ENCODE peak calls at places on chromosomes 6 and 20, in ten cellular contexts. D is D721Med; H is stimulated activated CD4-positive, alpha-beta T cell treated with anti-CD3 and anti-CD28 coated beads, Interleukin-12 subunit alpha, Interleukin-12 subunit beta, amount 100 ng/mL, for 4 hours; G is OCI-LY7; V is NCI-H2171; L is EH; F is right lobe of liver; W is central memory CD8-positive, alpha-beta T cell; O is IMR-90; M is GM23248. X is an unnamed sample.
A peak's percentile ranks its signal among the peaks of the same experiment; 100 is the strongest.

GRCh38 chr20:10591956-10592521 is 81.8 kb downstream of the JAG1 start:
- DNase-seq in D (no peak), H (no peak), G (no peak), V (no peak), L (peak; percentile 93), F (no peak), W (no peak), O (peak; percentile 62), M (peak; percentile 57), X (no peak)

GRCh38 chr20:57266251-57267157 is at the start of gene BMP7:
- DNase-seq in D (peak; percentile 51), H (no peak), G (peak; percentile 72), V (no peak), L (no peak), F (no peak), W (no peak), O (no peak), M (peak; percentile 34), X (peak; percentile 57)

GRCh38 chr6:26311012-26311384 is 54.0 kb upstream of the BTN3A2 start:
- DNase-seq in D (no peak), H (peak; percentile 42), G (peak; percentile 49), V (no peak), L (peak; percentile 66), F (no peak), W (peak; percentile 45), O (peak; percentile 59), M (peak; percentile 64), X (peak; percentile 67)

GRCh38 chr20:23366384-23366783 is 4.4 kb downstream of the GZF1 start:
- DNase-seq in D (no peak), H (no peak), G (peak; percentile 8), V (no peak), L (no peak), F (no peak), W (no peak), O (no peak), M (peak; percentile 32), X (no peak)

GRCh38 chr6:46677314-46677654 is 10.4 kb upstream of the TDRD6 start:
- DNase-seq in D (no peak), H (no peak), G (peak; percentile 42), V (no peak), L (no peak), F (no peak), W (no peak), O (no peak), M (peak; percentile 1), X (no peak)

GRCh38 chr6:35725721-35726438 is 11.0 kb upstream of the ARMC12 start:
- DNase-seq in D (no peak), H (no peak), G (peak; percentile 34), V (no peak), L (no peak), F (peak; percentile 82), W (no peak), O (no peak), M (peak; percentile 37), X (no peak)

GRCh38 chr6:75084872-75085381 is 120.9 kb downstream of the COL12A1 start:
- DNase-seq in D (no peak), H (no peak), G (no peak), V (no peak), L (no peak), F (peak; percentile 68), W (no peak), O (no peak), M (no peak), X (no peak)

GRCh38 chr6:148064406-148065134 is 278.1 kb upstream of the SASH1 start:
- DNase-seq in D (no peak), H (no peak), G (no peak), V (no peak), L (peak; percentile 93), F (no peak), W (no peak), O (peak; percentile 27), M (peak; percentile 20), X (no peak)

GRCh38 chr6:11425431-11425871 is 112.1 kb upstream of the TMEM170B start:
- DNase-seq in D (no peak), H (no peak), G (no peak), V (no peak), L (peak; percentile 19), F (no peak), W (no peak), O (no peak), M (no peak), X (no peak)

GRCh38 chr6:84762941-84763396 is 1.4 kb downstream of the TBX18 start:
- DNase-seq in D (no peak), H (no peak), G (no peak), V (no peak), L (no peak), F (no peak), W (no peak), O (no peak), M (peak; percentile 80), X (no peak)

GRCh38 chr6:63573899-63574553 is 1.7 kb downstream of the LOC128125822 start:
- DNase-seq in D (no peak), H (peak; percentile 18), G (peak; percentile 64), V (peak; percentile 34), L (peak; percentile 51), F (peak; percentile 58), W (peak; percentile 24), O (peak; percentile 64), M (peak; percentile 75), X (no peak)

GRCh38 chr6:35691027-35691824 is 2.5 kb upstream of the FKBP5 start:
- DNase-seq in D (no peak), H (no peak), G (no peak), V (no peak), L (peak; percentile 31), F (peak; percentile 91), W (no peak), O (peak; percentile 44), M (peak; percentile 76), X (no peak)

GRCh38 chr6:16850332-16851022 is 89.2 kb upstream of the ATXN1 start:
- DNase-seq in D (no peak), H (no peak), G (no peak), V (no peak), L (no peak), F (no peak), W (no peak), O (no peak), M (no peak), X (no peak)

GRCh38 chr6:145367149-145367548 is 368.2 kb downstream of the EPM2A start:
- DNase-seq in D (no peak), H (no peak), G (no peak), V (no peak), L (no peak), F (no peak), W (no peak), O (no peak), M (no peak), X (no peak)

GRCh38 chr6:10237284-10238043 is 177.4 kb downstream of the TFAP2A start:
- DNase-seq in D (no peak), H (no peak), G (no peak), V (no peak), L (peak; percentile 73), F (no peak), W (no peak), O (peak; percentile 1), M (peak; percentile 73), X (no peak)

GRCh38 chr6:65469650-65470049 is 237.4 kb downstream of the EYS start:
- DNase-seq in D (no peak), H (no peak), G (no peak), V (no peak), L (no peak), F (no peak), W (no peak), O (no peak), M (no peak), X (no peak)

GRCh38 chr6:124995645-124996325 is 33.5 kb downstream of the RNF217 start:
- DNase-seq in D (no peak), H (no peak), G (no peak), V (no peak), L (peak; percentile 30), F (peak; percentile 51), W (no peak), O (no peak), M (peak; percentile 4), X (no peak)

GRCh38 chr6:1068068-1068467 is 243.8 kb upstream of the FOXQ1 start:
- DNase-seq in D (no peak), H (no peak), G (no peak), V (no peak), L (peak; percentile 16), F (no peak), W (no peak), O (peak; percentile 73), M (no peak), X (no peak)

GRCh38 chr6:19613678-19614077 is 223.5 kb upstream of the ID4 start:
- DNase-seq in D (no peak), H (no peak), G (peak; percentile 22), V (no peak), L (no peak), F (no peak), W (no peak), O (no peak), M (peak; percentile 2), X (no peak)

GRCh38 chr6:52389626-52390360 is 27.8 kb downstream of the PAQR8 start:
- DNase-seq in D (no peak), H (no peak), G (peak; percentile 24), V (no peak), L (peak; percentile 69), F (peak; percentile 95), W (peak; percentile 51), O (peak; percentile 50), M (peak; percentile 58), X (no peak)

GRCh38 chr6:15026832-15027231 is 219.0 kb upstream of the JARID2 start:
- DNase-seq in D (no peak), H (no peak), G (no peak), V (no peak), L (peak; percentile 55), F (peak; percentile 64), W (no peak), O (peak; percentile 53), M (no peak), X (no peak)

GRCh38 chr20:10297223-10297622 is 78.6 kb downstream of the SNAP25 start:
- DNase-seq in D (no peak), H (no peak), G (no peak), V (no peak), L (no peak), F (no peak), W (no peak), O (no peak), M (no peak), X (no peak)

GRCh38 chr6:20740727-20741126 is 206.5 kb downstream of the CDKAL1 start:
- DNase-seq in D (no peak), H (no peak), G (no peak), V (no peak), L (no peak), F (no peak), W (no peak), O (peak; percentile 5), M (no peak), X (no peak)

GRCh38 chr20:53208110-53208908 is 236.2 kb downstream of the TSHZ2 start:
- DNase-seq in D (no peak), H (no peak), G (peak; percentile 50), V (no peak), L (no peak), F (no peak), W (no peak), O (no peak), M (no peak), X (no peak)

GRCh38 chr6:126919947-126920346 is 198.5 kb upstream of the RSPO3 start:
- DNase-seq in D (no peak), H (no peak), G (no peak), V (no peak), L (peak; percentile 92), F (no peak), W (no peak), O (peak; percentile 99), M (peak; percentile 98), X (no peak)

GRCh38 chr6:154292855-154293519 is 63.6 kb downstream of the IPCEF1 start:
- DNase-seq in D (no peak), H (no peak), G (no peak), V (no peak), L (peak; percentile 73), F (no peak), W (no peak), O (peak; percentile 92), M (peak; percentile 74), X (no peak)

GRCh38 chr6:14476793-14477531 is 359.4 kb downstream of the CD83 start:
- DNase-seq in D (no peak), H (no peak), G (no peak), V (peak; percentile 59), L (peak; percentile 99), F (peak; percentile 66), W (no peak), O (peak; percentile 100), M (peak; percentile 91), X (peak; percentile 92)

GRCh38 chr20:10578607-10579006 is 95.2 kb downstream of the JAG1 start:
- DNase-seq in D (no peak), H (no peak), G (no peak), V (no peak), L (peak; percentile 86), F (no peak), W (no peak), O (peak; percentile 92), M (peak; percentile 38), X (no peak)

X was measured in DMS 273 treated with DMSO at 0.1 percent for 48 hours.